ENCODE peak calls at places on chromosomes 16 and 17, in nine cellular contexts. One of them, this sample, is unnamed.

GRCh38 chr16:67283039-67283825 is 3.9 kb downstream of the PLEKHG4 start:
- DNase-seq in fibroblast of the aortic adventitia: no peak
- DNase-seq in MCF 10A: peak; percentile 45
- DNase-seq in GM10248: no peak
- DNase-seq in nephron progenitor cell: no peak
- DNase-seq in A549: peak; percentile 50
- DNase-seq in Calu3: no peak
- DNase-seq in keratinocyte: no peak
- DNase-seq in AG10803: peak; percentile 24
- DNase-seq in this sample: no peak

GRCh38 chr17:45003877-45004276 is 35.8 kb upstream of the C1QL1 start:
- DNase-seq in A549: no peak
- DNase-seq in fibroblast of the aortic adventitia: no peak
- DNase-seq in nephron progenitor cell: no peak
- DNase-seq in Calu3: no peak
- DNase-seq in GM10248: no peak
- DNase-seq in MCF 10A: no peak
- DNase-seq in AG10803: no peak
- DNase-seq in keratinocyte: no peak
- DNase-seq in this sample: no peak

GRCh38 chr16:84266451-84266850 is 26.6 kb upstream of the KCNG4 start:
- DNase-seq in keratinocyte: no peak
- DNase-seq in AG10803: peak; percentile 32
- DNase-seq in Calu3: peak; percentile 69
- DNase-seq in nephron progenitor cell: peak; percentile 69
- DNase-seq in MCF 10A: peak; percentile 67
- DNase-seq in A549: peak; percentile 88
- DNase-seq in fibroblast of the aortic adventitia: peak; percentile 36
- DNase-seq in GM10248: no peak
- DNase-seq in this sample: peak; percentile 49

GRCh38 chr16:27595461-27595860 is 45.5 kb downstream of the KATNIP start:
- DNase-seq in Calu3: no peak
- DNase-seq in fibroblast of the aortic adventitia: no peak
- DNase-seq in nephron progenitor cell: no peak
- DNase-seq in keratinocyte: no peak
- DNase-seq in A549: no peak
- DNase-seq in MCF 10A: no peak
- DNase-seq in GM10248: no peak
- DNase-seq in AG10803: no peak
- DNase-seq in this sample: no peak

GRCh38 chr17:65430209-65430833 is 131.1 kb downstream of the AXIN2 start:
- DNase-seq in nephron progenitor cell: no peak
- DNase-seq in keratinocyte: no peak
- DNase-seq in A549: no peak
- DNase-seq in fibroblast of the aortic adventitia: no peak
- DNase-seq in Calu3: no peak
- DNase-seq in MCF 10A: no peak
- DNase-seq in AG10803: no peak
- DNase-seq in GM10248: no peak
- DNase-seq in this sample: no peak

GRCh38 chr16:3183445-3184139 is 4.4 kb upstream of the OR1F1 start:
- DNase-seq in A549: no peak
- DNase-seq in AG10803: no peak
- DNase-seq in nephron progenitor cell: peak; percentile 23
- DNase-seq in GM10248: no peak
- DNase-seq in fibroblast of the aortic adventitia: no peak
- DNase-seq in MCF 10A: no peak
- DNase-seq in Calu3: no peak
- DNase-seq in keratinocyte: no peak
- DNase-seq in this sample: no peak

GRCh38 chr16:82051656-82052055 is 16.6 kb downstream of the HSD17B2 start:
- DNase-seq in GM10248: no peak
- DNase-seq in Calu3: no peak
- DNase-seq in nephron progenitor cell: no peak
- DNase-seq in AG10803: no peak
- DNase-seq in fibroblast of the aortic adventitia: no peak
- DNase-seq in MCF 10A: no peak
- DNase-seq in keratinocyte: no peak
- DNase-seq in A549: no peak
- DNase-seq in this sample: no peak

GRCh38 chr17:49996495-49997255 is 1.7 kb upstream of the DLX3 start:
- DNase-seq in MCF 10A: peak; percentile 45
- DNase-seq in AG10803: no peak
- DNase-seq in keratinocyte: no peak
- DNase-seq in Calu3: peak; percentile 85
- DNase-seq in nephron progenitor cell: peak; percentile 93
- DNase-seq in A549: peak; percentile 44
- DNase-seq in fibroblast of the aortic adventitia: peak; percentile 24
- DNase-seq in GM10248: peak; percentile 80
- DNase-seq in this sample: peak; percentile 79

GRCh38 chr17:80006339-80006720 is 29.3 kb downstream of the TBC1D16 start:
- DNase-seq in A549: no peak
- DNase-seq in Calu3: no peak
- DNase-seq in keratinocyte: no peak
- DNase-seq in fibroblast of the aortic adventitia: no peak
- DNase-seq in GM10248: no peak
- DNase-seq in nephron progenitor cell: no peak
- DNase-seq in AG10803: no peak
- DNase-seq in MCF 10A: no peak
- DNase-seq in this sample: no peak

GRCh38 chr16:24853830-24854229 is 8.1 kb downstream of the SLC5A11 start:
- DNase-seq in fibroblast of the aortic adventitia: peak; percentile 66
- DNase-seq in nephron progenitor cell: no peak
- DNase-seq in GM10248: no peak
- DNase-seq in Calu3: peak; percentile 43
- DNase-seq in keratinocyte: no peak
- DNase-seq in A549: peak; percentile 86
- DNase-seq in MCF 10A: peak; percentile 78
- DNase-seq in AG10803: peak; percentile 25
- DNase-seq in this sample: no peak

GRCh38 chr16:66131156-66131807 is 235.2 kb upstream of the CDH5 start:
- DNase-seq in nephron progenitor cell: no peak
- DNase-seq in keratinocyte: peak; percentile 15
- DNase-seq in GM10248: no peak
- DNase-seq in MCF 10A: peak; percentile 52
- DNase-seq in AG10803: peak; percentile 42
- DNase-seq in fibroblast of the aortic adventitia: peak; percentile 25
- DNase-seq in A549: no peak
- DNase-seq in Calu3: no peak
- DNase-seq in this sample: no peak

GRCh38 chr16:88639231-88640038 is 1.1 kb downstream of the IL17C start:
- DNase-seq in Calu3: peak; percentile 84
- DNase-seq in GM10248: no peak
- DNase-seq in MCF 10A: peak; percentile 22
- DNase-seq in nephron progenitor cell: peak; percentile 40
- DNase-seq in A549: no peak
- DNase-seq in fibroblast of the aortic adventitia: no peak
- DNase-seq in keratinocyte: no peak
- DNase-seq in AG10803: no peak
- DNase-seq in this sample: peak; percentile 60

GRCh38 chr17:1469231-1469852 is 13.3 kb upstream of the CRK start:
- DNase-seq in MCF 10A: no peak
- DNase-seq in keratinocyte: no peak
- DNase-seq in Calu3: no peak
- DNase-seq in A549: peak; percentile 93
- DNase-seq in fibroblast of the aortic adventitia: no peak
- DNase-seq in AG10803: no peak
- DNase-seq in nephron progenitor cell: no peak
- DNase-seq in GM10248: no peak
- DNase-seq in this sample: no peak

GRCh38 chr16:441447-441846 is 16.0 kb downstream of the RAB11FIP3 start:
- DNase-seq in AG10803: no peak
- DNase-seq in GM10248: no peak
- DNase-seq in keratinocyte: no peak
- DNase-seq in MCF 10A: no peak
- DNase-seq in nephron progenitor cell: no peak
- DNase-seq in fibroblast of the aortic adventitia: no peak
- DNase-seq in A549: no peak
- DNase-seq in Calu3: no peak
- DNase-seq in this sample: no peak

GRCh38 chr17:66301864-66302741 is at the start of gene PRKCA:
- DNase-seq in keratinocyte: no peak
- DNase-seq in GM10248: peak; percentile 76
- DNase-seq in AG10803: peak; percentile 74
- DNase-seq in A549: peak; percentile 83
- DNase-seq in Calu3: peak; percentile 85
- DNase-seq in fibroblast of the aortic adventitia: peak; percentile 70
- DNase-seq in nephron progenitor cell: peak; percentile 82
- DNase-seq in MCF 10A: peak; percentile 63
- DNase-seq in this sample: peak; percentile 84

GRCh38 chr16:71648921-71649320 is 22.9 kb downstream of the MARVELD3 start:
- DNase-seq in Calu3: peak; percentile 18
- DNase-seq in A549: peak; percentile 30
- DNase-seq in nephron progenitor cell: no peak
- DNase-seq in keratinocyte: no peak
- DNase-seq in fibroblast of the aortic adventitia: no peak
- DNase-seq in GM10248: no peak
- DNase-seq in MCF 10A: peak; percentile 21
- DNase-seq in AG10803: no peak
- DNase-seq in this sample: no peak

GRCh38 chr17:59440757-59441458 is 109.5 kb downstream of the YPEL2 start:
- DNase-seq in MCF 10A: peak; percentile 89
- DNase-seq in Calu3: peak; percentile 81
- DNase-seq in GM10248: peak; percentile 79
- DNase-seq in keratinocyte: peak; percentile 35
- DNase-seq in fibroblast of the aortic adventitia: peak; percentile 97
- DNase-seq in A549: peak; percentile 89
- DNase-seq in nephron progenitor cell: peak; percentile 89
- DNase-seq in AG10803: peak; percentile 91
- DNase-seq in this sample: peak; percentile 78

GRCh38 chr17:44971776-44972483 is 3.8 kb upstream of the C1QL1 start:
- DNase-seq in MCF 10A: peak; percentile 90
- DNase-seq in AG10803: peak; percentile 37
- DNase-seq in fibroblast of the aortic adventitia: no peak
- DNase-seq in GM10248: no peak
- DNase-seq in Calu3: no peak
- DNase-seq in A549: no peak
- DNase-seq in nephron progenitor cell: no peak
- DNase-seq in keratinocyte: no peak
- DNase-seq in this sample: no peak

GRCh38 chr17:9696279-9697044 is 51.1 kb downstream of the USP43 start:
- DNase-seq in Calu3: peak; percentile 4
- DNase-seq in AG10803: no peak
- DNase-seq in A549: no peak
- DNase-seq in keratinocyte: no peak
- DNase-seq in fibroblast of the aortic adventitia: no peak
- DNase-seq in nephron progenitor cell: no peak
- DNase-seq in GM10248: no peak
- DNase-seq in MCF 10A: peak; percentile 4
- DNase-seq in this sample: no peak

DNA sequence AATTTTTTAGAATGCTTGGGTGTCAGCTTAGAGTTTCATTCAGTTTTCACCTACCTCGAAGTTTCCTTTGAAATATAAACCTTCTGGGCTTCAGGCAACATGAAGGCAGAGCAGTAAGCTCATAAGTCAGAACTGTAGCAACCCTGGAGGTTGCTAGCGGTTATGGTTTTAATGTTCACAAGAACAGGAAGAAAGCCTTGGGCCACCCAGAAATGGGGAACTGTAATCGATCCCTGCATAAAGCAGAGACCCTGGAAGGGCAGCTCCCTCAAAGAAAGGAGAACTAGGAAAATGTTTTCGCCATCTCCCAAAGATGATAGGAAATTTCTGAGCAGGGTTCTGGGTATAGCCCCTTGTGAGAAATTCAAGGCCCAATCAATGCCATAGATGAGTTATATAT is 47.9 kb upstream of the RASL10B start:
- DNase-seq in nephron progenitor cell: no peak
- DNase-seq in Calu3: no peak
- DNase-seq in fibroblast of the aortic adventitia: no peak
- DNase-seq in MCF 10A: no peak
- DNase-seq in GM10248: no peak
- DNase-seq in keratinocyte: no peak
- DNase-seq in A549: no peak
- DNase-seq in AG10803: no peak
- DNase-seq in this sample: no peak
- TF ChIP-seq CTCF in nephron progenitor cell: no peak
- TF ChIP-seq CTCF in Calu3: no peak
- TF ChIP-seq CTCF in fibroblast of the aortic adventitia: no peak
- TF ChIP-seq CTCF in MCF 10A: no peak
- TF ChIP-seq CTCF in GM10248: no peak
- TF ChIP-seq CTCF in keratinocyte: no peak
- TF ChIP-seq CTCF in A549: no peak
- TF ChIP-seq CTCF in AG10803: no peak
- TF ChIP-seq CTCF in this sample: no peak

DNA sequence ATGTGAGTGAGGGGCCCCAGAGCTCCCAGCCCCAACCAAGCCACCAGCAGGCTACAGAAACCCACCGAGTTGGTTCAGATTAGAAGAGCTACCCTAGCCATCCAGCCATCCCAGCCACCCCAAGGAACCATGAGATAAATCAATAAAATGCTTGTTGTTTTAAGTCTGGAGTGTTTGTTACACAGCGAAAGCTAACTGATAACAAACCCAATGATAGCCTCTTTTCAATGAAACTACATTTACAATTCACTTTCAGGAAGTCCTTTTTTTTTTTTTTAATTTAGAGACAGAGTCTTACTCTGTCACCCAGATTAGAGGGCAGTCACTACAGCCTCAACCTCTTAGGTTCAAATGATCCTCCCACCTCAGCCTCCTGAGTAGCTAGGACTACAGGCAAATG is 215.0 kb upstream of the ZFHX3 start:
- DNase-seq in fibroblast of the aortic adventitia: no peak
- DNase-seq in keratinocyte: no peak
- DNase-seq in GM10248: no peak
- DNase-seq in A549: no peak
- DNase-seq in nephron progenitor cell: no peak
- DNase-seq in AG10803: no peak
- DNase-seq in Calu3: no peak
- DNase-seq in MCF 10A: no peak
- DNase-seq in this sample: no peak
- TF ChIP-seq CTCF in fibroblast of the aortic adventitia: no peak
- TF ChIP-seq CTCF in keratinocyte: no peak
- TF ChIP-seq CTCF in GM10248: no peak
- TF ChIP-seq CTCF in A549: no peak
- TF ChIP-seq CTCF in nephron progenitor cell: no peak
- TF ChIP-seq CTCF in AG10803: no peak
- TF ChIP-seq CTCF in Calu3: no peak
- TF ChIP-seq CTCF in MCF 10A: no peak
- TF ChIP-seq CTCF in this sample: no peak

GRCh38 chr17:47253541-47254402 is at the start of gene ITGB3:
- DNase-seq in nephron progenitor cell: peak; percentile 88
- DNase-seq in AG10803: peak; percentile 77
- DNase-seq in GM10248: peak; percentile 85
- DNase-seq in keratinocyte: no peak
- DNase-seq in MCF 10A: peak; percentile 60
- DNase-seq in A549: peak; percentile 83
- DNase-seq in Calu3: peak; percentile 92
- DNase-seq in fibroblast of the aortic adventitia: peak; percentile 71
- DNase-seq in this sample: peak; percentile 88
- TF ChIP-seq CTCF in nephron progenitor cell: no peak
- TF ChIP-seq CTCF in AG10803: peak; percentile 43
- TF ChIP-seq CTCF in GM10248: peak; percentile 72
- TF ChIP-seq CTCF in keratinocyte: peak; percentile 55
- TF ChIP-seq CTCF in MCF 10A: no peak
- TF ChIP-seq CTCF in A549: peak; percentile 63
- TF ChIP-seq CTCF in Calu3: peak; percentile 54
- TF ChIP-seq CTCF in fibroblast of the aortic adventitia: peak; percentile 47
- TF ChIP-seq CTCF in this sample: peak; percentile 71

GRCh38 chr17:19273731-19274130 is 36.6 kb downstream of the EPN2 start:
- DNase-seq in Calu3: no peak
- DNase-seq in keratinocyte: no peak
- DNase-seq in AG10803: no peak
- DNase-seq in A549: no peak
- DNase-seq in fibroblast of the aortic adventitia: no peak
- DNase-seq in GM10248: no peak
- DNase-seq in nephron progenitor cell: no peak
- DNase-seq in MCF 10A: no peak
- DNase-seq in this sample: no peak
- TF ChIP-seq CTCF in Calu3: no peak
- TF ChIP-seq CTCF in keratinocyte: no peak
- TF ChIP-seq CTCF in AG10803: no peak
- TF ChIP-seq CTCF in A549: no peak
- TF ChIP-seq CTCF in fibroblast of the aortic adventitia: no peak
- TF ChIP-seq CTCF in GM10248: no peak
- TF ChIP-seq CTCF in nephron progenitor cell: no peak
- TF ChIP-seq CTCF in MCF 10A: no peak
- TF ChIP-seq CTCF in this sample: no peak